ENCODE peak calls at places on chromosomes 7 and 10, in eight cellular contexts. One of them, this sample, is unnamed.

GRCh38 chr7:132455306-132455705 is 121.0 kb downstream of the PLXNA4 start:
- DNase-seq in EL: no peak
- DNase-seq in GM12865: no peak
- DNase-seq in astrocyte: no peak
- DNase-seq in GM06990: no peak
- DNase-seq in activated CD8-positive, alpha-beta memory T cell treated with anti-CD3 and anti-CD28 coated beads for 24 hours: peak; percentile 67
- DNase-seq in RPMI8226: no peak
- DNase-seq in activated CD4-positive, CD25-positive, alpha-beta regulatory T cell: no peak
- DNase-seq in this sample: no peak

GRCh38 chr10:130814610-130815009 is 496.9 kb downstream of the TCERG1L start:
- DNase-seq in EL: no peak
- DNase-seq in GM12865: no peak
- DNase-seq in astrocyte: no peak
- DNase-seq in GM06990: no peak
- DNase-seq in activated CD8-positive, alpha-beta memory T cell treated with anti-CD3 and anti-CD28 coated beads for 24 hours: peak; percentile 19
- DNase-seq in RPMI8226: no peak
- DNase-seq in activated CD4-positive, CD25-positive, alpha-beta regulatory T cell: no peak
- DNase-seq in this sample: no peak

GRCh38 chr10:10007972-10008371 is 1009.7 kb upstream of the CELF2 start:
- DNase-seq in EL: no peak
- DNase-seq in GM12865: peak; percentile 34
- DNase-seq in astrocyte: no peak
- DNase-seq in GM06990: peak; percentile 14
- DNase-seq in activated CD8-positive, alpha-beta memory T cell treated with anti-CD3 and anti-CD28 coated beads for 24 hours: no peak
- DNase-seq in RPMI8226: peak; percentile 53
- DNase-seq in activated CD4-positive, CD25-positive, alpha-beta regulatory T cell: no peak
- DNase-seq in this sample: peak; percentile 4

GRCh38 chr7:31948041-31948440 is 122.2 kb downstream of the PDE1C start:
- DNase-seq in EL: peak; percentile 92
- DNase-seq in GM12865: peak; percentile 16
- DNase-seq in astrocyte: peak; percentile 97
- DNase-seq in GM06990: peak; percentile 22
- DNase-seq in activated CD8-positive, alpha-beta memory T cell treated with anti-CD3 and anti-CD28 coated beads for 24 hours: no peak
- DNase-seq in RPMI8226: no peak
- DNase-seq in activated CD4-positive, CD25-positive, alpha-beta regulatory T cell: no peak
- DNase-seq in this sample: peak; percentile 86

GRCh38 chr10:11793762-11794479 is 29.2 kb upstream of the PROSER2 start:
- DNase-seq in EL: peak; percentile 93
- DNase-seq in GM12865: no peak
- DNase-seq in astrocyte: peak; percentile 72
- DNase-seq in GM06990: no peak
- DNase-seq in activated CD8-positive, alpha-beta memory T cell treated with anti-CD3 and anti-CD28 coated beads for 24 hours: no peak
- DNase-seq in RPMI8226: no peak
- DNase-seq in activated CD4-positive, CD25-positive, alpha-beta regulatory T cell: no peak
- DNase-seq in this sample: peak; percentile 63

GRCh38 chr7:29921404-29922010 is 68.1 kb downstream of the SCRN1 start:
- DNase-seq in EL: peak; percentile 61
- DNase-seq in GM12865: peak; percentile 74
- DNase-seq in astrocyte: peak; percentile 25
- DNase-seq in GM06990: peak; percentile 20
- DNase-seq in activated CD8-positive, alpha-beta memory T cell treated with anti-CD3 and anti-CD28 coated beads for 24 hours: peak; percentile 65
- DNase-seq in RPMI8226: peak; percentile 71
- DNase-seq in activated CD4-positive, CD25-positive, alpha-beta regulatory T cell: peak; percentile 2
- DNase-seq in this sample: peak; percentile 59

GRCh38 chr10:101817542-101818118 is 614 bp downstream of the OGA start:
- DNase-seq in EL: peak; percentile 93
- DNase-seq in GM12865: peak; percentile 81
- DNase-seq in astrocyte: peak; percentile 94
- DNase-seq in GM06990: peak; percentile 46
- DNase-seq in activated CD8-positive, alpha-beta memory T cell treated with anti-CD3 and anti-CD28 coated beads for 24 hours: peak; percentile 76
- DNase-seq in RPMI8226: peak; percentile 77
- DNase-seq in activated CD4-positive, CD25-positive, alpha-beta regulatory T cell: peak; percentile 40
- DNase-seq in this sample: peak; percentile 94

GRCh38 chr7:88500146-88500545 is 193.5 kb upstream of the STEAP4 start:
- DNase-seq in EL: no peak
- DNase-seq in GM12865: no peak
- DNase-seq in astrocyte: no peak
- DNase-seq in GM06990: no peak
- DNase-seq in activated CD8-positive, alpha-beta memory T cell treated with anti-CD3 and anti-CD28 coated beads for 24 hours: no peak
- DNase-seq in RPMI8226: no peak
- DNase-seq in activated CD4-positive, CD25-positive, alpha-beta regulatory T cell: no peak
- DNase-seq in this sample: no peak

GRCh38 chr7:156903232-156903909 is 10.4 kb upstream of the LMBR1 start:
- DNase-seq in EL: no peak
- DNase-seq in GM12865: no peak
- DNase-seq in astrocyte: peak; percentile 68
- DNase-seq in GM06990: no peak
- DNase-seq in activated CD8-positive, alpha-beta memory T cell treated with anti-CD3 and anti-CD28 coated beads for 24 hours: no peak
- DNase-seq in RPMI8226: no peak
- DNase-seq in activated CD4-positive, CD25-positive, alpha-beta regulatory T cell: peak; percentile 7
- DNase-seq in this sample: no peak